ENCODE peak calls at places on chromosomes 16 and 17, in eight cellular contexts. E is A549, M is cardiac muscle cell, T is Caco-2, V is ovary, R is aorta, F is psoas muscle, U is tibial nerve. D is an unnamed sample. For H3K4me1, the result is how much of the 10 kb centered on the place peaks cover.

GRCh38 chr16:58937661-58938060 is 203.5 kb upstream of the GOT2 start:
- DNase-seq in U (no peak), E (no peak), F (no peak), R (no peak), M (no peak), T (no peak), V (no peak), D (no peak)

GRCh38 chr17:39700148-39700987 is 504 bp downstream of the ERBB2 start:
- DNase-seq in T (peak), M (peak), V (peak), F (no peak), R (peak), E (peak), U (no peak), D (no peak)

GRCh38 chr17:12024332-12024731 is 3.7 kb downstream of the MAP2K4 start:
- DNase-seq in F (no peak), T (no peak), M (no peak), U (no peak), R (no peak), E (peak), V (no peak), D (no peak)

GRCh38 chr17:59331129-59331928 is at the start of gene YPEL2:
- DNase-seq in U (peak), R (peak), F (peak), V (peak), E (peak), M (peak), T (peak), D (peak)

GRCh38 chr16:62545039-62545438 is 508.8 kb upstream of the CDH8 start:
- DNase-seq in T (no peak), R (no peak), V (no peak), F (no peak), U (no peak), E (no peak), M (no peak), D (no peak)

GRCh38 chr16:54651440-54651839 is 279.2 kb upstream of the IRX5 start:
- DNase-seq in V (no peak), R (no peak), E (no peak), F (no peak), T (no peak), M (no peak), U (no peak), D (no peak)

GRCh38 chr16:2955779-2956565 is 8.1 kb upstream of the KREMEN2 start:
- DNase-seq in T (peak), F (no peak), V (no peak), M (no peak), R (no peak), U (no peak), E (no peak), D (no peak)

GRCh38 chr17:19372439-19372838 is 5.9 kb upstream of the MAPK7 start:
- DNase-seq in R (no peak), V (no peak), T (no peak), F (no peak), E (no peak), U (no peak), M (no peak), D (no peak)

GRCh38 chr17:67490471-67490870 is 113.4 kb downstream of the PITPNC1 start:
- DNase-seq in F (no peak), U (no peak), E (no peak), R (no peak), V (no peak), M (no peak), T (no peak), D (no peak)

GRCh38 chr16:10741844-10742243 is 1.8 kb upstream of the NUBP1 start:
- DNase-seq in M (no peak), E (no peak), U (no peak), T (no peak), R (no peak), V (peak), F (no peak), D (no peak)

GRCh38 chr16:53099318-53100130 is 44.7 kb downstream of the CHD9 start:
- DNase-seq in R (peak), E (peak), U (peak), M (peak), F (peak), V (peak), T (peak), D (peak)

GRCh38 chr17:79531696-79532095 is 79.2 kb downstream of the RBFOX3 start:
- DNase-seq in E (no peak), V (no peak), M (no peak), R (no peak), U (no peak), T (no peak), F (peak), D (no peak)

GRCh38 chr17:16040710-16041251 is 41.2 kb downstream of the TTC19 start:
- DNase-seq in M (no peak), E (no peak), U (no peak), F (no peak), V (peak), R (peak), T (no peak), D (peak)

GRCh38 chr17:48611681-48612455 is 1.1 kb upstream of the HOXB7 start:
- DNase-seq in E (peak), T (peak), R (no peak), M (no peak), U (no peak), F (no peak), V (no peak), D (no peak)
- H3K4me1 ChIP-seq in E (under half), T (under half), R (under half), M (under half), U (half or more), F (under half), V (under half), D (under half)

GRCh38 chr16:56609463-56609921 is 1.1 kb downstream of the MT2A start:
- DNase-seq in T (no peak), M (no peak), F (peak), R (peak), U (peak), E (peak), V (peak), D (peak)
- H3K4me3 ChIP-seq in T (peak), M (no peak), F (peak), R (peak), U (peak), E (peak), V (peak), D (peak)

DNA sequence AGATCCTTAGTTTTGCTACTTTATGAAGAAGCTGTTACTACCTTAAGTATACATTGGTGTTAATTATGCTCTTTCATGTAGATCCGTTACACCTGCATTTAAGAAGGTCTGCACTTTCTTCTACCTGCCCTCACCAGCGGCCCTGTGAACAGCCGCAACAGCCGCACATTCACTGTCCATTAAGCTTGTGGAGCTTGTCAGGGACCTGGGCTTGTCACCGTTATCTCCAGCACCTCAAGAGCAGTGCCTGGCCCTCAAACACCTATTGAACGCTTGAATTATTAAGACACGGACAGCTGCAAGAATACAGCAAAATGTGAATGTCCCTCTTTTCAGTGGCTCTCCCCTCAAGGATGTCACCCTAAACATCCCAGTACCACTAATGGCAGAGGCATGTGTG is 3.0 kb upstream of the MXRA7 start:
- DNase-seq in E (no peak), F (peak), T (no peak), V (peak), M (no peak), U (no peak), R (no peak), D (no peak)
- H3K4me1 ChIP-seq in E (under half), F (half or more), T (under half), V (under half), M (under half), U (half or more), R (under half), D (under half)

DNA sequence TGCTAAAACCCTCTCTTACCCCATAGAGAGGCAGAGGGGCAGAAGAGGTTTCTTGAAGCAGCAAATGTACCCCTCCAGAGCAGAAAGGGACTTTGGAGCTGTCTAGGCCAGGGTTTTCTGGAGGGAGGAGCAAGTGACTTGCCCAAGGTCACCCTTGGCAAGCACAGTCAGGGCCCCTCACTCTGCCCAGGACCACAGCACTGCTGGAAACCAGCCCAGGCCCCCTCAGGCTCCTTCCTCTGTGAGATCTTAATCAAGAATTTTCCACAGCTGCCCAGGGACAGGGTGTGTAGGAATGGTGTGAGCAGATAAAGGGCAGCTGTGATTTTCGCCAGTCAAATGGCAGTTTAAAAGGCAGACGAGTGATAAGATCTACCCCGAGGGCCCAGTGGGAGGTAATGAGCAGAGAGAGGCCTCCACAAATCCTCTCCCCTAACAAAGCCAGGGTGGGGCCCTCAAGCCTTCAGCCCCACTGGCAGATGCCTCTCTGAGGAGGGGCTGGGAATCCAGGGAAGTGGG is 3.9 kb upstream of the SLC12A3 start:
- DNase-seq in F (no peak), V (no peak), M (peak), R (no peak), U (no peak), T (peak), E (no peak), D (no peak)
- H3K4me3 ChIP-seq in F (no peak), V (no peak), M (no peak), R (no peak), U (no peak), T (no peak), E (no peak), D (no peak)

DNA sequence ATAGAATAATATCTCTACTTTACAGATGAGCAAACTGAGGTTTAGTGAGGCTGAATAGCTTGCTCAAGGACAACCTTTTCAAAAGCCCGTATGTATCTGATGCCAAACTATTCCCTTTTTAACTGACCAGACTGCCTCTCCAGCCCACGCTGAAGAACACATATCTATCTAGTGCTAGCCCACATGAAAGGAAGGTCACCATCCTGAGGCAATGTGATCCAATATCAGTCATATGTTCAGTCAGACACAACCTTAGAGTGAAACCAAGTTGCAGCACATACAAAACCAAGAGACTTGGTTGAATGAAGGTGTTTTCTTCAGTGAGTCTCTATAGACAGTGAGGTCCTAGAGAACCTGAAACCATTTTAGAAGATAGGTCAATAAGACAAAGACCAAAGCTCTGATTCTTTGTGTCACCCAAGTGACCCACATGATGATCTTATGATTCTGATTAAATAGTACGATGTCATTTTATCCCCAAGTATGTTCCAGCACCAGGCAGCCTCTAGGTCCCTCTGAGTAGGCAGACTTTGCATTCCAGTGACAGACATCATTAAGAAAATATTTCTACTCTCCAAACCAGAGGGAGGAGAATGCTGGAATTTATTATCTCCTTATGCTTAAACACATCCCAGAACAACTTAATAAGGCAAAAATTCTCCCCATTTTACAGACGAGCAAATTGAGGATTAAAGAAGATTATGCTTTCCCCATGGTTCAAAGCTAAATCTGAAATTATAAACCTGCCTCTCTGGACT is 192.6 kb upstream of the CDH11 start:
- DNase-seq in U (no peak), T (no peak), E (no peak), M (no peak), R (no peak), V (no peak), F (no peak), D (no peak)
- H3K4me1 ChIP-seq in U (under half), T (under half), E (under half), M (under half), R (under half), V (under half), F (under half), D (under half)

GRCh38 chr17:17693955-17694228 is 12.6 kb downstream of the RAI1 start:
- DNase-seq in U (no peak), T (no peak), R (no peak), F (no peak), M (no peak), V (no peak), E (no peak), D (no peak)
- H3K4me3 ChIP-seq in U (peak), T (peak), R (no peak), F (peak), M (peak), V (peak), E (peak), D (peak)